ENCODE peak calls at places on chromosomes 7 and 10, in seven cellular contexts. One of them, this sample, is unnamed.

GRCh38 chr10:32139223-32140073 is 83.2 kb upstream of the KIF5B start:
- DNase-seq in activated T-cell treated with anti-CD3 and anti-CD28 coated beads, Interleukin-2, amount 50 U/mL, for 72 hours: no peak
- DNase-seq in tibial artery: peak
- DNase-seq in left colon: peak
- DNase-seq in H54: peak
- DNase-seq in sciatic nerve: peak
- DNase-seq in RWPE1: peak
- DNase-seq in this sample: peak

GRCh38 chr7:80372415-80372814 is 139.4 kb downstream of the GNAT3 start:
- DNase-seq in activated T-cell treated with anti-CD3 and anti-CD28 coated beads, Interleukin-2, amount 50 U/mL, for 72 hours: no peak
- DNase-seq in tibial artery: no peak
- DNase-seq in left colon: no peak
- DNase-seq in H54: no peak
- DNase-seq in sciatic nerve: no peak
- DNase-seq in RWPE1: no peak
- DNase-seq in this sample: no peak

GRCh38 chr7:138935438-138936079 is 45.6 kb downstream of the KIAA1549 start:
- DNase-seq in activated T-cell treated with anti-CD3 and anti-CD28 coated beads, Interleukin-2, amount 50 U/mL, for 72 hours: no peak
- DNase-seq in tibial artery: no peak
- DNase-seq in left colon: no peak
- DNase-seq in H54: peak
- DNase-seq in sciatic nerve: no peak
- DNase-seq in RWPE1: peak
- DNase-seq in this sample: peak

GRCh38 chr10:14330390-14331071 is at the start of gene FRMD4A:
- DNase-seq in activated T-cell treated with anti-CD3 and anti-CD28 coated beads, Interleukin-2, amount 50 U/mL, for 72 hours: no peak
- DNase-seq in tibial artery: no peak
- DNase-seq in left colon: no peak
- DNase-seq in H54: no peak
- DNase-seq in sciatic nerve: no peak
- DNase-seq in RWPE1: no peak
- DNase-seq in this sample: no peak

GRCh38 chr7:156544919-156545715 is 95.5 kb upstream of the RNF32 start:
- DNase-seq in activated T-cell treated with anti-CD3 and anti-CD28 coated beads, Interleukin-2, amount 50 U/mL, for 72 hours: no peak
- DNase-seq in tibial artery: no peak
- DNase-seq in left colon: peak
- DNase-seq in H54: no peak
- DNase-seq in sciatic nerve: no peak
- DNase-seq in RWPE1: no peak
- DNase-seq in this sample: no peak

GRCh38 chr10:75168275-75168674 is 42.3 kb upstream of the VDAC2 start:
- DNase-seq in activated T-cell treated with anti-CD3 and anti-CD28 coated beads, Interleukin-2, amount 50 U/mL, for 72 hours: no peak
- DNase-seq in tibial artery: no peak
- DNase-seq in left colon: no peak
- DNase-seq in H54: no peak
- DNase-seq in sciatic nerve: no peak
- DNase-seq in RWPE1: no peak
- DNase-seq in this sample: no peak

GRCh38 chr7:132919776-132920175 is 162.1 kb downstream of the CHCHD3 start:
- DNase-seq in activated T-cell treated with anti-CD3 and anti-CD28 coated beads, Interleukin-2, amount 50 U/mL, for 72 hours: no peak
- DNase-seq in tibial artery: no peak
- DNase-seq in left colon: no peak
- DNase-seq in H54: no peak
- DNase-seq in sciatic nerve: no peak
- DNase-seq in RWPE1: no peak
- DNase-seq in this sample: no peak

GRCh38 chr10:124560377-124560776 is 98.8 kb downstream of the LHPP start:
- DNase-seq in activated T-cell treated with anti-CD3 and anti-CD28 coated beads, Interleukin-2, amount 50 U/mL, for 72 hours: no peak
- DNase-seq in tibial artery: peak
- DNase-seq in left colon: no peak
- DNase-seq in H54: no peak
- DNase-seq in sciatic nerve: no peak
- DNase-seq in RWPE1: no peak
- DNase-seq in this sample: no peak

GRCh38 chr10:31314256-31315183 is 4.5 kb upstream of the ZEB1 start:
- DNase-seq in activated T-cell treated with anti-CD3 and anti-CD28 coated beads, Interleukin-2, amount 50 U/mL, for 72 hours: no peak
- DNase-seq in tibial artery: no peak
- DNase-seq in left colon: no peak
- DNase-seq in H54: no peak
- DNase-seq in sciatic nerve: no peak
- DNase-seq in RWPE1: no peak
- DNase-seq in this sample: no peak

GRCh38 chr10:1739751-1740150 is 2.4 kb upstream of the ADARB2 start:
- DNase-seq in activated T-cell treated with anti-CD3 and anti-CD28 coated beads, Interleukin-2, amount 50 U/mL, for 72 hours: no peak
- DNase-seq in tibial artery: no peak
- DNase-seq in left colon: no peak
- DNase-seq in H54: no peak
- DNase-seq in sciatic nerve: no peak
- DNase-seq in RWPE1: no peak
- DNase-seq in this sample: no peak

GRCh38 chr10:61475449-61475873 is 22.3 kb upstream of the TMEM26 start:
- DNase-seq in activated T-cell treated with anti-CD3 and anti-CD28 coated beads, Interleukin-2, amount 50 U/mL, for 72 hours: no peak
- DNase-seq in tibial artery: no peak
- DNase-seq in left colon: no peak
- DNase-seq in H54: no peak
- DNase-seq in sciatic nerve: no peak
- DNase-seq in RWPE1: peak
- DNase-seq in this sample: peak

GRCh38 chr7:44979481-44980392 is 922 bp upstream of the MYO1G start:
- DNase-seq in activated T-cell treated with anti-CD3 and anti-CD28 coated beads, Interleukin-2, amount 50 U/mL, for 72 hours: peak
- DNase-seq in tibial artery: no peak
- DNase-seq in left colon: no peak
- DNase-seq in H54: no peak
- DNase-seq in sciatic nerve: no peak
- DNase-seq in RWPE1: peak
- DNase-seq in this sample: peak